ENCODE peak calls at places on chromosomes 16 and 17, in seven cellular contexts. R is Calu3; Y is epithelial cell of esophagus; T is G401; E is stimulated activated CD8-positive, alpha-beta memory T cell treated with anti-CD3 and anti-CD28 coated beads, Interleukin-4, amount 100 ng/mL, for 24 hours; I is NCI-H1092 treated with DMSO at 0.1 percent for 48 hours; W is activated CD4-positive, alpha-beta T cell treated with anti-CD3 and anti-CD28 coated beads, Interleukin-2, amount 50 U/mL, for 1 hour. N is an unnamed sample.

GRCh38 chr17:44820631-44821196 is 9.4 kb downstream of the GJC1 start:
- DNase-seq in R (peak), Y (peak), T (peak), E (no peak), I (peak), W (no peak), N (no peak)

GRCh38 chr16:19704321-19705130 is 13.5 kb downstream of the KNOP1 start:
- DNase-seq in R (no peak), Y (peak), T (no peak), E (no peak), I (no peak), W (no peak), N (no peak)

GRCh38 chr16:79509906-79510305 is 90.6 kb downstream of the MAF start:
- DNase-seq in R (no peak), Y (no peak), T (no peak), E (no peak), I (no peak), W (no peak), N (no peak)

GRCh38 chr17:64008830-64009229 is 10.7 kb downstream of the PRR29 start:
- DNase-seq in R (no peak), Y (no peak), T (no peak), E (no peak), I (no peak), W (no peak), N (no peak)

GRCh38 chr16:50308237-50308965 is 42.0 kb downstream of the ADCY7 start:
- DNase-seq in R (no peak), Y (no peak), T (no peak), E (no peak), I (no peak), W (no peak), N (no peak)

GRCh38 chr17:12180644-12181261 is 160.1 kb downstream of the MAP2K4 start:
- DNase-seq in R (peak), Y (peak), T (peak), E (no peak), I (no peak), W (no peak), N (no peak)

GRCh38 chr16:87305505-87306391 is 11.4 kb downstream of the C16orf95 start:
- DNase-seq in R (peak), Y (peak), T (peak), E (no peak), I (peak), W (no peak), N (no peak)

GRCh38 chr16:3945751-3946603 is 65.5 kb upstream of the CREBBP start:
- DNase-seq in R (peak), Y (peak), T (no peak), E (no peak), I (no peak), W (no peak), N (no peak)

GRCh38 chr17:29019475-29020181 is 13.8 kb upstream of the SEZ6 start:
- DNase-seq in R (peak), Y (no peak), T (peak), E (no peak), I (no peak), W (no peak), N (no peak)

GRCh38 chr16:11232852-11233726 is 22.9 kb downstream of the SOCS1 start:
- DNase-seq in R (no peak), Y (no peak), T (peak), E (peak), I (no peak), W (peak), N (no peak)

GRCh38 chr16:20925780-20926179 is 25.2 kb downstream of the LYRM1 start:
- DNase-seq in R (no peak), Y (no peak), T (no peak), E (no peak), I (no peak), W (no peak), N (no peak)

GRCh38 chr17:80927791-80928216 is 63.8 kb upstream of the CHMP6 start:
- DNase-seq in R (no peak), Y (peak), T (no peak), E (no peak), I (no peak), W (no peak), N (no peak)

GRCh38 chr17:67474081-67474661 is 97.1 kb downstream of the PITPNC1 start:
- DNase-seq in R (no peak), Y (no peak), T (peak), E (no peak), I (no peak), W (no peak), N (no peak)

GRCh38 chr16:67419502-67419901 is 3.2 kb upstream of the ZDHHC1 start:
- DNase-seq in R (no peak), Y (no peak), T (no peak), E (no peak), I (no peak), W (no peak), N (no peak)

GRCh38 chr16:19389246-19389645 is 28.4 kb upstream of the TMC5 start:
- DNase-seq in R (peak), Y (peak), T (peak), E (no peak), I (peak), W (peak), N (peak)

GRCh38 chr17:77675816-77676799 is 282.4 kb upstream of the TNRC6C start:
- DNase-seq in R (no peak), Y (no peak), T (no peak), E (no peak), I (no peak), W (no peak), N (no peak)

GRCh38 chr17:45021607-45022287 is 29.7 kb downstream of the DCAKD start:
- DNase-seq in R (peak), Y (peak), T (no peak), E (peak), I (peak), W (peak), N (no peak)

N was measured in NK-92 treated with Interleukin-12 subunit alpha and Interleukin-12 subunit beta, amount 100 ng/mL, for 24 hours.